ENCODE peak calls at places on chromosomes 12 and 14, in ten cellular contexts. T is AML-193; L is epithelial cell of proximal tubule; O is left kidney; E is naive thymus-derived CD4-positive, alpha-beta T cell; I is foreskin fibroblast; U is NCI-H1105; X is C1 segment of cervical spinal cord; Z is endothelial cell; F is cardiac muscle cell. M is an unnamed sample.
A peak's percentile ranks its signal among the peaks of the same experiment; 100 is the strongest.

GRCh38 chr12:113208041-113208934 is 13.0 kb upstream of the TPCN1 start:
- DNase-seq in T (peak; percentile 97), L (no peak), O (no peak), E (peak; percentile 60), I (peak; percentile 84), U (no peak), X (peak; percentile 52), Z (no peak), F (peak; percentile 55), M (no peak)

GRCh38 chr14:22898302-22898894 is 15.4 kb downstream of the REM2 start:
- DNase-seq in T (no peak), L (peak; percentile 64), O (no peak), E (no peak), I (peak; percentile 77), U (no peak), X (no peak), Z (no peak), F (peak; percentile 41), M (no peak)

GRCh38 chr14:55889124-55889523 is 229.1 kb upstream of the PELI2 start:
- DNase-seq in T (no peak), L (no peak), O (no peak), E (no peak), I (no peak), U (peak; percentile 92), X (no peak), Z (no peak), F (no peak), M (no peak)

GRCh38 chr12:120468271-120468845 is 1.2 kb downstream of the SRSF9 start:
- DNase-seq in T (peak; percentile 81), L (peak; percentile 41), O (peak; percentile 74), E (no peak), I (peak; percentile 75), U (no peak), X (peak; percentile 43), Z (peak; percentile 60), F (peak; percentile 78), M (no peak)

GRCh38 chr12:103456006-103456405 is 39.8 kb downstream of the C12orf42 start:
- DNase-seq in T (no peak), L (no peak), O (no peak), E (no peak), I (no peak), U (no peak), X (no peak), Z (no peak), F (no peak), M (no peak)

GRCh38 chr14:88616697-88617096 is 53.9 kb downstream of the ZC3H14 start:
- DNase-seq in T (no peak), L (no peak), O (no peak), E (no peak), I (no peak), U (peak; percentile 67), X (no peak), Z (no peak), F (no peak), M (no peak)

GRCh38 chr14:24197066-24197465 is 1.8 kb upstream of the TM9SF1 start:
- DNase-seq in T (no peak), L (no peak), O (no peak), E (no peak), I (no peak), U (no peak), X (no peak), Z (no peak), F (no peak), M (no peak)

GRCh38 chr12:7188557-7189397 is 709 bp upstream of the PEX5 start:
- DNase-seq in T (peak; percentile 70), L (peak; percentile 37), O (peak; percentile 88), E (peak; percentile 64), I (peak; percentile 86), U (peak; percentile 65), X (peak; percentile 8), Z (peak; percentile 80), F (peak; percentile 74), M (peak; percentile 62)

GRCh38 chr14:75636100-75636692 is 24.5 kb downstream of the ERG28 start:
- DNase-seq in T (no peak), L (no peak), O (no peak), E (no peak), I (peak; percentile 86), U (no peak), X (peak; percentile 25), Z (no peak), F (peak; percentile 70), M (no peak)

GRCh38 chr14:69263364-69263763 is 3.4 kb downstream of the GALNT16 start:
- DNase-seq in T (no peak), L (no peak), O (peak; percentile 45), E (no peak), I (peak; percentile 98), U (no peak), X (peak; percentile 73), Z (no peak), F (peak; percentile 90), M (peak; percentile 54)

GRCh38 chr14:35121026-35121886 is 534 bp downstream of the PPP2R3C start:
- DNase-seq in T (peak; percentile 59), L (no peak), O (peak; percentile 98), E (no peak), I (peak; percentile 53), U (no peak), X (no peak), Z (no peak), F (peak; percentile 32), M (no peak)

GRCh38 chr14:61320806-61321384 is 484 bp upstream of the PRKCH start:
- DNase-seq in T (no peak), L (no peak), O (peak; percentile 20), E (no peak), I (no peak), U (no peak), X (no peak), Z (no peak), F (no peak), M (no peak)

GRCh38 chr12:14896477-14897184 is 11.0 kb upstream of the MGP start:
- DNase-seq in T (no peak), L (no peak), O (peak; percentile 18), E (no peak), I (peak; percentile 84), U (no peak), X (no peak), Z (no peak), F (peak; percentile 93), M (no peak)

GRCh38 chr14:36021030-36021422 is 155.5 kb downstream of the PTCSC3 start:
- DNase-seq in T (no peak), L (no peak), O (no peak), E (no peak), I (no peak), U (no peak), X (no peak), Z (no peak), F (no peak), M (no peak)

GRCh38 chr12:21751517-21751916 is 23.0 kb downstream of the KCNJ8 start:
- DNase-seq in T (no peak), L (no peak), O (peak; percentile 88), E (no peak), I (peak; percentile 2), U (peak; percentile 60), X (no peak), Z (no peak), F (peak; percentile 69), M (no peak)

GRCh38 chr12:20426191-20426590 is 57.9 kb downstream of the PDE3A start:
- DNase-seq in T (no peak), L (no peak), O (no peak), E (no peak), I (peak; percentile 57), U (no peak), X (no peak), Z (no peak), F (peak; percentile 74), M (peak; percentile 15)

GRCh38 chr14:37262649-37263048 is 64.9 kb downstream of the MIPOL1 start:
- DNase-seq in T (no peak), L (no peak), O (no peak), E (no peak), I (no peak), U (no peak), X (no peak), Z (no peak), F (no peak), M (no peak)

GRCh38 chr12:45285717-45286116 is 69.8 kb downstream of the ANO6 start:
- DNase-seq in T (no peak), L (no peak), O (no peak), E (no peak), I (no peak), U (no peak), X (no peak), Z (no peak), F (no peak), M (no peak)

GRCh38 chr12:52568111-52568510 is 5.5 kb downstream of the KRT74 start:
- DNase-seq in T (no peak), L (no peak), O (no peak), E (no peak), I (no peak), U (no peak), X (peak; percentile 1), Z (no peak), F (no peak), M (no peak)

GRCh38 chr14:94321421-94322271 is 1.5 kb downstream of the SERPINA6 start:
- DNase-seq in T (no peak), L (no peak), O (no peak), E (no peak), I (no peak), U (no peak), X (no peak), Z (no peak), F (no peak), M (no peak)

GRCh38 chr14:91373591-91374245 is 43.9 kb downstream of the CCDC88C start:
- DNase-seq in T (peak; percentile 60), L (no peak), O (peak; percentile 79), E (no peak), I (no peak), U (no peak), X (no peak), Z (no peak), F (no peak), M (no peak)